ENCODE peak calls at places on chromosomes 11 and 22, in five cellular contexts. One of them, this sample, is unnamed.

GRCh38 chr11:74683279-74683871 is 47.9 kb downstream of the CHRDL2 start:
- DNase-seq in stomach: peak
- DNase-seq in anterior cingulate cortex: peak
- DNase-seq in OCI-LY7: no peak
- DNase-seq in stimulated activated CD4-positive, alpha-beta T cell treated with anti-CD3 and anti-CD28 coated beads, Interleukin-15, amount 100 ng/mL, for 24 hours: peak
- DNase-seq in this sample: peak

GRCh38 chr11:122682464-122682863 is 26.9 kb downstream of the UBASH3B start:
- DNase-seq in anterior cingulate cortex: no peak
- DNase-seq in stomach: no peak
- DNase-seq in OCI-LY7: no peak
- DNase-seq in stimulated activated CD4-positive, alpha-beta T cell treated with anti-CD3 and anti-CD28 coated beads, Interleukin-15, amount 100 ng/mL, for 24 hours: no peak
- DNase-seq in this sample: no peak

GRCh38 chr11:59179121-59179520 is 7.2 kb downstream of the DTX4 start:
- DNase-seq in stomach: no peak
- DNase-seq in anterior cingulate cortex: no peak
- DNase-seq in stimulated activated CD4-positive, alpha-beta T cell treated with anti-CD3 and anti-CD28 coated beads, Interleukin-15, amount 100 ng/mL, for 24 hours: no peak
- DNase-seq in OCI-LY7: no peak
- DNase-seq in this sample: no peak

GRCh38 chr11:76210920-76211851 is 4.9 kb upstream of the WNT11 start:
- DNase-seq in OCI-LY7: no peak
- DNase-seq in stimulated activated CD4-positive, alpha-beta T cell treated with anti-CD3 and anti-CD28 coated beads, Interleukin-15, amount 100 ng/mL, for 24 hours: no peak
- DNase-seq in stomach: no peak
- DNase-seq in anterior cingulate cortex: no peak
- DNase-seq in this sample: no peak

GRCh38 chr22:48864748-48865147 is 962.9 kb downstream of the BRD1 start:
- DNase-seq in stomach: no peak
- DNase-seq in stimulated activated CD4-positive, alpha-beta T cell treated with anti-CD3 and anti-CD28 coated beads, Interleukin-15, amount 100 ng/mL, for 24 hours: no peak
- DNase-seq in OCI-LY7: no peak
- DNase-seq in anterior cingulate cortex: no peak
- DNase-seq in this sample: no peak

GRCh38 chr11:69554849-69555248 is 73.4 kb downstream of the LINC01488 start:
- DNase-seq in OCI-LY7: no peak
- DNase-seq in stimulated activated CD4-positive, alpha-beta T cell treated with anti-CD3 and anti-CD28 coated beads, Interleukin-15, amount 100 ng/mL, for 24 hours: no peak
- DNase-seq in anterior cingulate cortex: no peak
- DNase-seq in stomach: no peak
- DNase-seq in this sample: no peak

GRCh38 chr11:12785901-12786300 is 111.7 kb downstream of the TEAD1 start:
- DNase-seq in anterior cingulate cortex: no peak
- DNase-seq in stimulated activated CD4-positive, alpha-beta T cell treated with anti-CD3 and anti-CD28 coated beads, Interleukin-15, amount 100 ng/mL, for 24 hours: no peak
- DNase-seq in stomach: no peak
- DNase-seq in OCI-LY7: no peak
- DNase-seq in this sample: no peak

GRCh38 chr22:45262195-45262930 is 21.7 kb upstream of the KIAA0930 start:
- DNase-seq in stomach: no peak
- DNase-seq in stimulated activated CD4-positive, alpha-beta T cell treated with anti-CD3 and anti-CD28 coated beads, Interleukin-15, amount 100 ng/mL, for 24 hours: no peak
- DNase-seq in anterior cingulate cortex: no peak
- DNase-seq in OCI-LY7: peak
- DNase-seq in this sample: no peak

This sample was measured in activated naive CD8-positive, alpha-beta T cell treated with anti-CD3 and anti-CD28 coated beads, Interleukin-2, amount 50 U/mL, for 24 hours.